ENCODE peak calls at places on chromosome 13, in four cellular contexts. One of them, this sample, is unnamed.
A peak's percentile ranks its signal among the peaks of the same experiment; 100 is the strongest.

GRCh38 chr13:102847272-102848234 is 1.7 kb downstream of the ERCC5 start:
- DNase-seq in cardiac fibroblast: peak; percentile 66
- DNase-seq in heart right ventricle: no peak
- DNase-seq in fibroblast of the aortic adventitia: peak; percentile 73
- DNase-seq in this sample: no peak

GRCh38 chr13:90800082-90800746 is 547.3 kb upstream of the MIR17HG start:
- DNase-seq in cardiac fibroblast: peak; percentile 3
- DNase-seq in heart right ventricle: peak; percentile 48
- DNase-seq in fibroblast of the aortic adventitia: no peak
- DNase-seq in this sample: peak; percentile 53

GRCh38 chr13:51152713-51153112 is 41.6 kb upstream of the C13orf42 start:
- DNase-seq in cardiac fibroblast: peak; percentile 11
- DNase-seq in heart right ventricle: no peak
- DNase-seq in fibroblast of the aortic adventitia: peak; percentile 26
- DNase-seq in this sample: no peak

GRCh38 chr13:21297452-21297851 is 121.0 kb downstream of the MRPL57 start:
- DNase-seq in cardiac fibroblast: peak; percentile 22
- DNase-seq in heart right ventricle: no peak
- DNase-seq in fibroblast of the aortic adventitia: no peak
- DNase-seq in this sample: no peak

GRCh38 chr13:33642374-33643065 is 175.4 kb upstream of the RFC3 start:
- DNase-seq in cardiac fibroblast: peak; percentile 97
- DNase-seq in heart right ventricle: peak; percentile 56
- DNase-seq in fibroblast of the aortic adventitia: peak; percentile 89
- DNase-seq in this sample: peak; percentile 64

GRCh38 chr13:35744566-35745203 is 268.2 kb upstream of the MAB21L1 start:
- DNase-seq in cardiac fibroblast: no peak
- DNase-seq in heart right ventricle: no peak
- DNase-seq in fibroblast of the aortic adventitia: no peak
- DNase-seq in this sample: no peak

GRCh38 chr13:59172076-59172475 is 991.7 kb downstream of the DIAPH3 start:
- DNase-seq in cardiac fibroblast: no peak
- DNase-seq in heart right ventricle: no peak
- DNase-seq in fibroblast of the aortic adventitia: no peak
- DNase-seq in this sample: no peak

GRCh38 chr13:67118277-67118676 is 111.9 kb downstream of the PCDH9 start:
- DNase-seq in cardiac fibroblast: no peak
- DNase-seq in heart right ventricle: no peak
- DNase-seq in fibroblast of the aortic adventitia: no peak
- DNase-seq in this sample: no peak

GRCh38 chr13:80655778-80656518 is 315.0 kb upstream of the SPRY2 start:
- DNase-seq in cardiac fibroblast: no peak
- DNase-seq in heart right ventricle: no peak
- DNase-seq in fibroblast of the aortic adventitia: no peak
- DNase-seq in this sample: no peak

GRCh38 chr13:19601749-19602725 is 31.4 kb upstream of the MPHOSPH8 start:
- DNase-seq in cardiac fibroblast: peak; percentile 36
- DNase-seq in heart right ventricle: no peak
- DNase-seq in fibroblast of the aortic adventitia: peak; percentile 33
- DNase-seq in this sample: peak; percentile 48

GRCh38 chr13:20528451-20528850 is 2.8 kb upstream of the CRYL1 start:
- DNase-seq in cardiac fibroblast: no peak
- DNase-seq in heart right ventricle: no peak
- DNase-seq in fibroblast of the aortic adventitia: peak; percentile 27
- DNase-seq in this sample: no peak

GRCh38 chr13:110228936-110229904 is 77.7 kb downstream of the COL4A1 start:
- DNase-seq in cardiac fibroblast: peak; percentile 44
- DNase-seq in heart right ventricle: no peak
- DNase-seq in fibroblast of the aortic adventitia: no peak
- DNase-seq in this sample: no peak

GRCh38 chr13:45441633-45442032 is 23.1 kb upstream of the COG3 start:
- DNase-seq in cardiac fibroblast: peak; percentile 40
- DNase-seq in heart right ventricle: no peak
- DNase-seq in fibroblast of the aortic adventitia: peak; percentile 3
- DNase-seq in this sample: no peak

GRCh38 chr13:39493966-39494365 is 109.0 kb downstream of the LHFPL6 start:
- DNase-seq in cardiac fibroblast: no peak
- DNase-seq in heart right ventricle: no peak
- DNase-seq in fibroblast of the aortic adventitia: no peak
- DNase-seq in this sample: no peak

GRCh38 chr13:94129490-94129894 is 350.0 kb downstream of the DCT start:
- DNase-seq in cardiac fibroblast: no peak
- DNase-seq in heart right ventricle: no peak
- DNase-seq in fibroblast of the aortic adventitia: no peak
- DNase-seq in this sample: no peak

GRCh38 chr13:26247608-26248007 is 6.3 kb upstream of the CDK8 start:
- DNase-seq in cardiac fibroblast: no peak
- DNase-seq in heart right ventricle: no peak
- DNase-seq in fibroblast of the aortic adventitia: peak; percentile 16
- DNase-seq in this sample: no peak

GRCh38 chr13:94009696-94010095 is 469.8 kb downstream of the DCT start:
- DNase-seq in cardiac fibroblast: peak; percentile 63
- DNase-seq in heart right ventricle: no peak
- DNase-seq in fibroblast of the aortic adventitia: peak; percentile 75
- DNase-seq in this sample: no peak

GRCh38 chr13:40927929-40928328 is 91.2 kb downstream of the ELF1 start:
- DNase-seq in cardiac fibroblast: no peak
- DNase-seq in heart right ventricle: no peak
- DNase-seq in fibroblast of the aortic adventitia: no peak
- DNase-seq in this sample: no peak

GRCh38 chr13:114071441-114071840 is 61.0 kb downstream of the RASA3 start:
- DNase-seq in cardiac fibroblast: no peak
- DNase-seq in heart right ventricle: no peak
- DNase-seq in fibroblast of the aortic adventitia: no peak
- DNase-seq in this sample: peak; percentile 23

GRCh38 chr13:70098669-70099068 is 9.0 kb upstream of the ATXN8OS start:
- DNase-seq in cardiac fibroblast: peak; percentile 3
- DNase-seq in heart right ventricle: no peak
- DNase-seq in fibroblast of the aortic adventitia: no peak
- DNase-seq in this sample: no peak

GRCh38 chr13:50484472-50485113 is 358.9 kb downstream of the DLEU7 start:
- DNase-seq in cardiac fibroblast: peak; percentile 25
- DNase-seq in heart right ventricle: no peak
- DNase-seq in fibroblast of the aortic adventitia: no peak
- DNase-seq in this sample: no peak

GRCh38 chr13:93002071-93002470 is 224.5 kb upstream of the GPC6 start:
- DNase-seq in cardiac fibroblast: no peak
- DNase-seq in heart right ventricle: no peak
- DNase-seq in fibroblast of the aortic adventitia: no peak
- DNase-seq in this sample: no peak

GRCh38 chr13:65808061-65808460 is 1422.1 kb downstream of the PCDH9 start:
- DNase-seq in cardiac fibroblast: peak; percentile 71
- DNase-seq in heart right ventricle: no peak
- DNase-seq in fibroblast of the aortic adventitia: peak; percentile 38
- DNase-seq in this sample: no peak

GRCh38 chr13:33542309-33543088 is 256.9 kb upstream of the STARD13 start:
- DNase-seq in cardiac fibroblast: peak; percentile 100
- DNase-seq in heart right ventricle: peak; percentile 98
- DNase-seq in fibroblast of the aortic adventitia: peak; percentile 100
- DNase-seq in this sample: peak; percentile 99

GRCh38 chr13:95224064-95224463 is 77.2 kb downstream of the ABCC4 start:
- DNase-seq in cardiac fibroblast: no peak
- DNase-seq in heart right ventricle: no peak
- DNase-seq in fibroblast of the aortic adventitia: no peak
- DNase-seq in this sample: no peak

GRCh38 chr13:95226051-95226450 is 75.2 kb downstream of the ABCC4 start:
- DNase-seq in cardiac fibroblast: no peak
- DNase-seq in heart right ventricle: no peak
- DNase-seq in fibroblast of the aortic adventitia: no peak
- DNase-seq in this sample: no peak

GRCh38 chr13:95228130-95228529 is 73.1 kb downstream of the ABCC4 start:
- DNase-seq in cardiac fibroblast: no peak
- DNase-seq in heart right ventricle: no peak
- DNase-seq in fibroblast of the aortic adventitia: no peak
- DNase-seq in this sample: no peak

GRCh38 chr13:95226932-95227718 is 74.1 kb downstream of the ABCC4 start:
- DNase-seq in cardiac fibroblast: no peak
- DNase-seq in heart right ventricle: no peak
- DNase-seq in fibroblast of the aortic adventitia: no peak
- DNase-seq in this sample: no peak

DNA sequence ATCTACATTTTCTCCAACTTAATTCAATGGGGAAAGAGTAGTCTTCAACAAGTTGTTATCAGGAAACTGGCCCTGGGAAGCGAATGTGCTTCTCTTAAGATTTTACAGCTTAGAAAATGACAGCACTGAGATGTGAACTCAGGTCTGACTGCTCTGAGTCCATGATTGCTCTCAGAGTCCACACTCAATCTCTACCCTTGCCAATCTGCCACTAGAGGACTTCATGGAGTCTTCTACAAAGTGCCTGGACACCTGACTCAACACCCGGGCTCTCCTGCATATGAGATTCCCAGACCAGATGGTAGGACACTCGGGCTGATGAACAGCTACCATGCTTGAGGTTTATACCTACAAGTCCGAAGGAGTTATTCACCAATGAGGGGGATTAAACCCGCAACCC is 74.8 kb downstream of the ABCC4 start:
- DNase-seq in cardiac fibroblast: no peak
- DNase-seq in heart right ventricle: no peak
- DNase-seq in fibroblast of the aortic adventitia: no peak
- DNase-seq in this sample: no peak
- TF ChIP-seq CTCF in cardiac fibroblast: no peak
- TF ChIP-seq CTCF in heart right ventricle: no peak
- TF ChIP-seq CTCF in fibroblast of the aortic adventitia: no peak
- TF ChIP-seq CTCF in this sample: no peak

GRCh38 chr13:24271611-24272451 is 37.5 kb upstream of the C1QTNF9 start:
- DNase-seq in cardiac fibroblast: peak; percentile 77
- DNase-seq in heart right ventricle: peak; percentile 71
- DNase-seq in fibroblast of the aortic adventitia: peak; percentile 71
- DNase-seq in this sample: peak; percentile 82
- H3K4me3 ChIP-seq in cardiac fibroblast: peak overlapping the region; percentile 33
- H3K4me3 ChIP-seq in heart right ventricle: peak overlapping the region; percentile 50
- H3K4me3 ChIP-seq in fibroblast of the aortic adventitia: peak overlapping the region; percentile 48
- H3K4me3 ChIP-seq in this sample: peak overlapping the region; percentile 11

DNA sequence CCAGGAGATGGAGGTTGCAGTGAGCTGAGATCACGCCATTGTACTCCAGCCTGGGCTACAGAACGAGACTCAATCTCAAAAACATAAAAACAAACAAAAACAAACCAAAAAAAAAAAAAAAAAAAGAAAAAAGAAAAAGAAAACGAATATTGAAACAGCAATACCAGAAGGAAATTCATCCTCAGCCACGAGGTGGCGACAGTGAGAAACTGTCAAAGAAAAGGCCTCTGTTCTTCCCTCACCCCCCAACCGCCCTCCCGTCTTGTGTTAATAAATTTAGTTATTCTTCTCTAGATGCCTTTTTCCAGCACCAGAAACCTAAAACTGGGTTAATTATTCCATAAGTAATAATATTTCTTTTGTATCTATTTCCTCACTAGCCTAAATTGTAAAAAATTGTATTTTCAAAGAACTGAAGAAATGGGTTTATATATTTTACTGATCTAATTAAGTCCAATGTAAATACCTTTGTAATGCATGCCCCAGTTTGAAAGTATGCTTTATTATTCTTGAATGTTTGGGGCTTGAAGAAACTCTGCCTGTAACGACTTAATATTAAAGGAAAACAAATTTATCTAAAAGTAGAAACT is 38.6 kb downstream of the LIG4 start:
- DNase-seq in cardiac fibroblast: peak; percentile 40
- DNase-seq in heart right ventricle: no peak
- DNase-seq in fibroblast of the aortic adventitia: peak; percentile 13
- DNase-seq in this sample: no peak
- TF ChIP-seq CTCF in cardiac fibroblast: peak; percentile 35
- TF ChIP-seq CTCF in heart right ventricle: peak; percentile 52
- TF ChIP-seq CTCF in fibroblast of the aortic adventitia: peak; percentile 37
- TF ChIP-seq CTCF in this sample: peak; percentile 38

GRCh38 chr13:28819046-28819747 is 942 bp upstream of the MTUS2 start:
- DNase-seq in cardiac fibroblast: peak; percentile 39
- DNase-seq in heart right ventricle: no peak
- DNase-seq in fibroblast of the aortic adventitia: peak; percentile 15
- DNase-seq in this sample: no peak
- H3K4me3 ChIP-seq in cardiac fibroblast: no peak overlapping the region
- H3K4me3 ChIP-seq in heart right ventricle: peak overlapping the region; percentile 42
- H3K4me3 ChIP-seq in fibroblast of the aortic adventitia: peak overlapping the region; percentile 31
- H3K4me3 ChIP-seq in this sample: peak overlapping the region; percentile 38

DNA sequence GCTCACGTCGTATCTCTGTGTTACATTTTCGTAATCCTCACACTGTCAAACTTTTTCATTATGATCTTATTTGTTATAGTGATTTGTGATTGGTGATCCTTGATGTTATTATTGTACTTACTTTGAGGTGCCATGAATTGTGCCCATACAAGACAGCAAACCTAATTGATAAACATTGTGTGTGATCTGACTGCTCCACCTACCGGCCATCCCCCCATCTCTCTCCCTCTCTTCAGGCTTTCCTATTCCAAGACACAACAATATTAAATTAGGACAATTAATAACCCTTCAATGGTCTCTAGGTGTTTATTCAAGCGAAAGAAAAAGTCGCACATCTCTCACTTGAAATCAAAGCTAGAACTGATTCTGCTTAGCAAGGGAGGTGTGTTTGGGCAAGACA is 349.3 kb downstream of the RBM26 start:
- DNase-seq in cardiac fibroblast: no peak
- DNase-seq in heart right ventricle: no peak
- DNase-seq in fibroblast of the aortic adventitia: no peak
- DNase-seq in this sample: no peak
- TF ChIP-seq CTCF in cardiac fibroblast: no peak
- TF ChIP-seq CTCF in heart right ventricle: no peak
- TF ChIP-seq CTCF in fibroblast of the aortic adventitia: no peak
- TF ChIP-seq CTCF in this sample: no peak

DNA sequence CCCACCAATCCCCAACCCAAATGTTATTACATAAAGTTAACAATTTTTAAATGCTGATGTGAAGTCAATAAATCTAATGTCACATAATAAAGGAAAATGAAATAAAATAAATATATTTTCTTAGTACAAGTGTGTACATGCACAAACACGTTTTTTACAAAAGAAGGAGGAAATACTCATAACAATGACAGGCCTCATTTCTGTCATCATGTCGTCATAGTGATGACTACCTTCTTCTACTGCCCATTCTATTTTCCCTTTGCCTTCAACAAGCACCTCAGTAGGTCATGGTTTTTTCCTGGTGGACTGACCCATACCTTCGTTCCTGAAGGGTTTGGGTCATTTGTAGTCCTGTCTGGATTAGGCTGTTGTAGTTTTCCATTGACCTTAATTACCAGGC is 185.3 kb upstream of the IPO5 start:
- DNase-seq in cardiac fibroblast: no peak
- DNase-seq in heart right ventricle: no peak
- DNase-seq in fibroblast of the aortic adventitia: no peak
- DNase-seq in this sample: no peak
- H3K4me3 ChIP-seq in cardiac fibroblast: no peak overlapping the region
- H3K4me3 ChIP-seq in heart right ventricle: no peak overlapping the region
- H3K4me3 ChIP-seq in fibroblast of the aortic adventitia: no peak overlapping the region
- H3K4me3 ChIP-seq in this sample: no peak overlapping the region

This sample was measured in right lobe of liver.